ENCODE peak calls at places on chromosomes 5 and 9, in nine cellular contexts. One of them, this sample, is unnamed.

GRCh38 chr5:92991681-92992472 is 589.1 kb downstream of the NR2F1-AS1 start:
- DNase-seq in lung: no peak
- DNase-seq in body of pancreas: no peak
- DNase-seq in tibial artery: no peak
- DNase-seq in HFF-Myc: no peak
- DNase-seq in psoas muscle: no peak
- DNase-seq in astrocyte of the spinal cord: peak
- DNase-seq in kidney epithelial cell: no peak
- DNase-seq in CD8-positive, alpha-beta T cell: no peak
- DNase-seq in this sample: no peak

GRCh38 chr5:169162407-169162806 is 138.5 kb downstream of the SLIT3 start:
- DNase-seq in kidney epithelial cell: no peak
- DNase-seq in psoas muscle: no peak
- DNase-seq in HFF-Myc: peak
- DNase-seq in body of pancreas: no peak
- DNase-seq in astrocyte of the spinal cord: peak
- DNase-seq in CD8-positive, alpha-beta T cell: no peak
- DNase-seq in lung: no peak
- DNase-seq in tibial artery: no peak
- DNase-seq in this sample: no peak

GRCh38 chr5:34791761-34792244 is 47.2 kb upstream of the TTC23L start:
- DNase-seq in psoas muscle: no peak
- DNase-seq in kidney epithelial cell: no peak
- DNase-seq in CD8-positive, alpha-beta T cell: no peak
- DNase-seq in HFF-Myc: no peak
- DNase-seq in tibial artery: no peak
- DNase-seq in lung: no peak
- DNase-seq in body of pancreas: no peak
- DNase-seq in astrocyte of the spinal cord: peak
- DNase-seq in this sample: no peak

GRCh38 chr9:114743446-114743845 is 61.5 kb upstream of the TEX48 start:
- DNase-seq in tibial artery: no peak
- DNase-seq in CD8-positive, alpha-beta T cell: no peak
- DNase-seq in psoas muscle: no peak
- DNase-seq in lung: no peak
- DNase-seq in kidney epithelial cell: no peak
- DNase-seq in body of pancreas: no peak
- DNase-seq in HFF-Myc: no peak
- DNase-seq in astrocyte of the spinal cord: no peak
- DNase-seq in this sample: no peak

GRCh38 chr9:97889941-97890557 is 32.3 kb downstream of the TRMO start:
- DNase-seq in tibial artery: no peak
- DNase-seq in astrocyte of the spinal cord: no peak
- DNase-seq in HFF-Myc: no peak
- DNase-seq in kidney epithelial cell: no peak
- DNase-seq in lung: no peak
- DNase-seq in psoas muscle: no peak
- DNase-seq in CD8-positive, alpha-beta T cell: peak
- DNase-seq in body of pancreas: peak
- DNase-seq in this sample: no peak

GRCh38 chr9:99393993-99394392 is 171.9 kb downstream of the SEC61B start:
- DNase-seq in body of pancreas: no peak
- DNase-seq in HFF-Myc: no peak
- DNase-seq in lung: no peak
- DNase-seq in astrocyte of the spinal cord: no peak
- DNase-seq in kidney epithelial cell: no peak
- DNase-seq in CD8-positive, alpha-beta T cell: no peak
- DNase-seq in psoas muscle: no peak
- DNase-seq in tibial artery: no peak
- DNase-seq in this sample: no peak

GRCh38 chr5:158276692-158277091 is 417.7 kb upstream of the CLINT1 start:
- DNase-seq in HFF-Myc: no peak
- DNase-seq in astrocyte of the spinal cord: no peak
- DNase-seq in psoas muscle: no peak
- DNase-seq in kidney epithelial cell: no peak
- DNase-seq in lung: no peak
- DNase-seq in body of pancreas: no peak
- DNase-seq in tibial artery: no peak
- DNase-seq in CD8-positive, alpha-beta T cell: no peak
- DNase-seq in this sample: no peak

GRCh38 chr5:154642499-154643245 is 112.5 kb upstream of the LARP1 start:
- DNase-seq in psoas muscle: no peak
- DNase-seq in CD8-positive, alpha-beta T cell: no peak
- DNase-seq in astrocyte of the spinal cord: peak
- DNase-seq in HFF-Myc: peak
- DNase-seq in kidney epithelial cell: no peak
- DNase-seq in lung: no peak
- DNase-seq in body of pancreas: peak
- DNase-seq in tibial artery: no peak
- DNase-seq in this sample: peak

GRCh38 chr5:163963881-163964280 is 458.5 kb downstream of the MAT2B start:
- DNase-seq in CD8-positive, alpha-beta T cell: no peak
- DNase-seq in tibial artery: no peak
- DNase-seq in astrocyte of the spinal cord: no peak
- DNase-seq in kidney epithelial cell: no peak
- DNase-seq in lung: no peak
- DNase-seq in psoas muscle: no peak
- DNase-seq in body of pancreas: no peak
- DNase-seq in HFF-Myc: no peak
- DNase-seq in this sample: no peak

GRCh38 chr9:112175796-112176315 is 759 bp upstream of the SUSD1 start:
- DNase-seq in psoas muscle: no peak
- DNase-seq in kidney epithelial cell: no peak
- DNase-seq in astrocyte of the spinal cord: no peak
- DNase-seq in CD8-positive, alpha-beta T cell: no peak
- DNase-seq in lung: no peak
- DNase-seq in HFF-Myc: no peak
- DNase-seq in body of pancreas: no peak
- DNase-seq in tibial artery: no peak
- DNase-seq in this sample: no peak

GRCh38 chr5:156273325-156273724 is 53.6 kb upstream of the SGCD start:
- DNase-seq in kidney epithelial cell: no peak
- DNase-seq in CD8-positive, alpha-beta T cell: no peak
- DNase-seq in tibial artery: no peak
- DNase-seq in lung: no peak
- DNase-seq in psoas muscle: no peak
- DNase-seq in HFF-Myc: no peak
- DNase-seq in body of pancreas: no peak
- DNase-seq in astrocyte of the spinal cord: no peak
- DNase-seq in this sample: no peak

DNA sequence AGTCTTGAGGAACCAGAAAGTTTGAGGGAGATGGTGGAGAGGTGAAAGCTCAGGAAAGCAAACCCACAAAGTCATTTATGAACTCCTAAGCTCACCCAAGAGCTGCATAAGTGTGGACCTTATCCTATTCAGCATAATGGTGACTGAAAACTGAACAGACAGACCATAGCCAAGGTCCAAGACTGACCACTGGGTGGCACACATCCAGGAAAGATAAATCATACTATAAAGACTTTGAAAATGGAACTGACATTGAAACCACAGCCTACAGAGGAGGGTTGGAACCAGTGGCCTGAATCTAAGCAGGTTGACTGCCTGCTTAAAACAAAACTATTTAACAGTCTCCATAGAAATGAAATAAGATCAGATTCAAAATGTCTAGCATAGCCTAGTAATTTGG is 121.1 kb upstream of the RGS7BP start:
- DNase-seq in lung: no peak
- DNase-seq in kidney epithelial cell: peak
- DNase-seq in psoas muscle: no peak
- DNase-seq in tibial artery: no peak
- DNase-seq in CD8-positive, alpha-beta T cell: no peak
- DNase-seq in HFF-Myc: no peak
- DNase-seq in astrocyte of the spinal cord: peak
- DNase-seq in body of pancreas: no peak
- DNase-seq in this sample: no peak
- TF ChIP-seq CTCF in lung: no peak
- TF ChIP-seq CTCF in kidney epithelial cell: peak
- TF ChIP-seq CTCF in psoas muscle: no peak
- TF ChIP-seq CTCF in tibial artery: no peak
- TF ChIP-seq CTCF in CD8-positive, alpha-beta T cell: no peak
- TF ChIP-seq CTCF in HFF-Myc: no peak
- TF ChIP-seq CTCF in astrocyte of the spinal cord: no peak
- TF ChIP-seq CTCF in body of pancreas: no peak
- TF ChIP-seq CTCF in this sample: peak

GRCh38 chr5:189976-190365 is 1.3 kb upstream of the LRRC14B start:
- DNase-seq in psoas muscle: no peak
- DNase-seq in CD8-positive, alpha-beta T cell: no peak
- DNase-seq in body of pancreas: no peak
- DNase-seq in astrocyte of the spinal cord: no peak
- DNase-seq in lung: no peak
- DNase-seq in tibial artery: peak
- DNase-seq in kidney epithelial cell: no peak
- DNase-seq in HFF-Myc: no peak
- DNase-seq in this sample: no peak

GRCh38 chr5:189486-189885 is 1.8 kb upstream of the LRRC14B start:
- DNase-seq in body of pancreas: no peak
- DNase-seq in tibial artery: peak
- DNase-seq in astrocyte of the spinal cord: no peak
- DNase-seq in lung: no peak
- DNase-seq in kidney epithelial cell: no peak
- DNase-seq in HFF-Myc: no peak
- DNase-seq in CD8-positive, alpha-beta T cell: no peak
- DNase-seq in psoas muscle: no peak
- DNase-seq in this sample: no peak

GRCh38 chr5:191036-191948 is at the start of gene LRRC14B:
- DNase-seq in HFF-Myc: no peak
- DNase-seq in body of pancreas: no peak
- DNase-seq in lung: no peak
- DNase-seq in psoas muscle: peak
- DNase-seq in astrocyte of the spinal cord: no peak
- DNase-seq in CD8-positive, alpha-beta T cell: no peak
- DNase-seq in kidney epithelial cell: no peak
- DNase-seq in tibial artery: peak
- DNase-seq in this sample: no peak

GRCh38 chr5:191949-192690 is 825 bp downstream of the LRRC14B start:
- DNase-seq in body of pancreas: no peak
- DNase-seq in psoas muscle: no peak
- DNase-seq in HFF-Myc: no peak
- DNase-seq in lung: no peak
- DNase-seq in CD8-positive, alpha-beta T cell: no peak
- DNase-seq in kidney epithelial cell: no peak
- DNase-seq in astrocyte of the spinal cord: no peak
- DNase-seq in tibial artery: peak
- DNase-seq in this sample: no peak

DNA sequence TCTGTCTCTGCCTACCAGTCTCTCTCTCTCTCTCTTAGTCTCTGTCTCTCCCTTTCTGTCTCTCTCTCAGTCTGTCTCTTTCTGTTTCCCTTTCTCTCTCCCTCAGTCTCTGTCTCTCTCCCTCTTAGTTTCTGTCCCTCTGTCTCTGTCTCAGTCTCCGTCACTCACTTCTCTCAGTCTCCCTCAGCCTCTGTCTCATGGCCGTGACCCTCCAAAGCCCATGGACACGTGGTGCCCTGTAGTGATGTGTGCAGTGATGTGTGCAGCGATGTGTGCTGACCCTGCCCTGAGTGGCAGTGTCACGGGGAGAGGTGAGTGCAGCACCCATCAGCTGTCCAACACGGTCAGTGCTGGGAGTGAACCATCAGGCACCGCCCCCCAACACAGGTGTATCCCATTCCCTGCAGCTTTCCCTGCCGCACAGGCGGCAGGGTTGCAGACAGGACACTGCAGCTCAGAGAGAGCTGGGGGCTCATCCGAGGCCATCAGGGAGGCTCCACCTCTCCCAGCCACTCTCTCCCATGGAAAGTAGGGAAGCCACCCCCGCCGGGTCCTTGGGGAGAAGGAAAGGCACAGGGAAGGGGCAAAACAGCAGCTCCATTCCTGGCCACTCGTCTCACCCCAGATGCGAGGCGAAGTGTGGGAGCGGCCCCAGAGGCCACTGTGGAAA is 794 bp upstream of the LRRC14B start:
- DNase-seq in psoas muscle: no peak
- DNase-seq in tibial artery: no peak
- DNase-seq in kidney epithelial cell: no peak
- DNase-seq in body of pancreas: no peak
- DNase-seq in HFF-Myc: no peak
- DNase-seq in CD8-positive, alpha-beta T cell: no peak
- DNase-seq in lung: no peak
- DNase-seq in astrocyte of the spinal cord: no peak
- DNase-seq in this sample: no peak
- H3K4me3 ChIP-seq in psoas muscle: peak
- H3K4me3 ChIP-seq in tibial artery: peak
- H3K4me3 ChIP-seq in kidney epithelial cell: no peak
- H3K4me3 ChIP-seq in body of pancreas: no peak
- H3K4me3 ChIP-seq in HFF-Myc: no peak
- H3K4me3 ChIP-seq in CD8-positive, alpha-beta T cell: no peak
- H3K4me3 ChIP-seq in lung: no peak
- H3K4me3 ChIP-seq in astrocyte of the spinal cord: no peak
- H3K4me3 ChIP-seq in this sample: no peak

GRCh38 chr9:12648921-12649320 is 44.3 kb upstream of the TYRP1 start:
- DNase-seq in HFF-Myc: no peak
- DNase-seq in psoas muscle: no peak
- DNase-seq in kidney epithelial cell: no peak
- DNase-seq in CD8-positive, alpha-beta T cell: no peak
- DNase-seq in body of pancreas: no peak
- DNase-seq in lung: no peak
- DNase-seq in tibial artery: no peak
- DNase-seq in astrocyte of the spinal cord: no peak
- DNase-seq in this sample: no peak
- TF ChIP-seq CTCF in HFF-Myc: no peak
- TF ChIP-seq CTCF in psoas muscle: no peak
- TF ChIP-seq CTCF in kidney epithelial cell: no peak
- TF ChIP-seq CTCF in CD8-positive, alpha-beta T cell: no peak
- TF ChIP-seq CTCF in body of pancreas: no peak
- TF ChIP-seq CTCF in lung: no peak
- TF ChIP-seq CTCF in tibial artery: no peak
- TF ChIP-seq CTCF in astrocyte of the spinal cord: no peak
- TF ChIP-seq CTCF in this sample: no peak

DNA sequence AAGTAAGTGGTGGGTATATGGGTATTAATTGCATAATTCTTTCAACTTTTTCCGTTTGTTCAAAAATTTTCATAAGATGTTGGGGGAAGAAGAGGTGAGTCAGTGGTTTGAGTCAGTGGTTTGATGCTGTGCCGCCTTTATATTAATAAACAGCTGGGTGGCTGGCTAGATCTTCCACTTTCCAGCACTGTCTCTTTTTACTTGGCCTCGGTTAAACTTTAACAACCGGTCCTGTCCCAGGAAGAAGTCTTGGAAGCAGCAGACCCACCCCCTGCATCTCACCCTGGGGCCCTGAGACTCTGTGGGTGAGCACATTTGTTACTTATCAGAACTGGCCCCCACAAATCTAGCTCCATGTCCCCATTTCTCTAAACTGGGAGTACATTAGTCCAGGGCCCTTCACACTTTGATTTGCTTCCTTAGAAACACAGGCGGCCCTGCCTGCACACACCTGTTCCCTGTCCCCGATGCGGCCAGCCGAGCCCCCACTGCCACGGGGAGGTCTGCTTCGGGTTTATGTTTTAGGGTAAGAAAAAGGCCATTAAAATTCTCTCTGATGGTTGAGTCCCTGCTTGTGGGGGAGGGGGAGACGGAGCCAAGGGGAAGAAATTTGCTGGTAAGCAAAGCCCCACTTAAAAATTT is 90.7 kb downstream of the PTCH1 start:
- DNase-seq in HFF-Myc: no peak
- DNase-seq in astrocyte of the spinal cord: peak
- DNase-seq in tibial artery: no peak
- DNase-seq in body of pancreas: peak
- DNase-seq in lung: no peak
- DNase-seq in kidney epithelial cell: peak
- DNase-seq in psoas muscle: no peak
- DNase-seq in CD8-positive, alpha-beta T cell: no peak
- DNase-seq in this sample: peak
- H3K4me3 ChIP-seq in HFF-Myc: peak
- H3K4me3 ChIP-seq in astrocyte of the spinal cord: peak
- H3K4me3 ChIP-seq in tibial artery: peak
- H3K4me3 ChIP-seq in body of pancreas: no peak
- H3K4me3 ChIP-seq in lung: peak
- H3K4me3 ChIP-seq in kidney epithelial cell: peak
- H3K4me3 ChIP-seq in psoas muscle: peak
- H3K4me3 ChIP-seq in CD8-positive, alpha-beta T cell: peak
- H3K4me3 ChIP-seq in this sample: peak

GRCh38 chr9:137277329-137278041 is at the start of gene TOR4A:
- DNase-seq in tibial artery: peak
- DNase-seq in CD8-positive, alpha-beta T cell: no peak
- DNase-seq in psoas muscle: peak
- DNase-seq in astrocyte of the spinal cord: peak
- DNase-seq in HFF-Myc: peak
- DNase-seq in kidney epithelial cell: peak
- DNase-seq in lung: peak
- DNase-seq in body of pancreas: peak
- DNase-seq in this sample: no peak
- TF ChIP-seq CTCF in tibial artery: no peak
- TF ChIP-seq CTCF in CD8-positive, alpha-beta T cell: no peak
- TF ChIP-seq CTCF in psoas muscle: no peak
- TF ChIP-seq CTCF in astrocyte of the spinal cord: peak
- TF ChIP-seq CTCF in HFF-Myc: peak
- TF ChIP-seq CTCF in kidney epithelial cell: peak
- TF ChIP-seq CTCF in lung: peak
- TF ChIP-seq CTCF in body of pancreas: peak
- TF ChIP-seq CTCF in this sample: no peak

This sample was measured in LNCaP clone FGC.